ENCODE peak calls at places on chromosome 1, in six cellular contexts. U is Panc1, D is breast epithelium, W is tibial artery, L is GM23248, T is neuronal stem cell. Q is an unnamed sample.

GRCh38 chr1:84377480-84378095 is 20.7 kb upstream of the DNASE2B start:
- DNase-seq in W (no peak), L (peak; percentile 93), T (no peak), U (no peak), D (no peak), Q (no peak)

GRCh38 chr1:169196566-169196965 is 90.1 kb downstream of the ATP1B1 start:
- DNase-seq in T (no peak), L (no peak), D (no peak), U (no peak), W (no peak), Q (no peak)

GRCh38 chr1:236416165-236416564 is 22.1 kb downstream of the EDARADD start:
- DNase-seq in L (no peak), T (no peak), D (no peak), U (no peak), W (no peak), Q (no peak)

GRCh38 chr1:32180186-32181060 is 948 bp downstream of the TXLNA start:
- DNase-seq in T (peak; percentile 20), L (peak; percentile 79), D (no peak), U (no peak), W (peak; percentile 79), Q (peak; percentile 93)

GRCh38 chr1:178119623-178120022 is 25.7 kb downstream of the RASAL2 start:
- DNase-seq in W (no peak), T (no peak), D (no peak), U (no peak), L (no peak), Q (no peak)

GRCh38 chr1:65762081-65762862 is 30.4 kb upstream of the PDE4B start:
- DNase-seq in T (no peak), U (no peak), W (no peak), D (no peak), L (peak; percentile 83), Q (peak; percentile 63)

GRCh38 chr1:22798083-22798482 is 87.4 kb downstream of the EPHB2 start:
- DNase-seq in W (no peak), L (no peak), T (no peak), D (no peak), U (no peak), Q (no peak)

GRCh38 chr1:160214481-160215140 is 9.4 kb downstream of the PEA15 start:
- DNase-seq in L (peak; percentile 31), U (no peak), W (no peak), T (no peak), D (no peak), Q (no peak)

GRCh38 chr1:2019162-2019542 is at the start of gene GABRD:
- DNase-seq in U (no peak), T (no peak), D (no peak), W (no peak), L (peak; percentile 54), Q (peak; percentile 94)

GRCh38 chr1:70487910-70488665 is 77.0 kb downstream of the CTH start:
- DNase-seq in U (peak; percentile 48), L (peak; percentile 54), D (no peak), T (peak; percentile 50), W (no peak), Q (no peak)

GRCh38 chr1:169250022-169250421 is 117.6 kb downstream of the NME7 start:
- DNase-seq in D (no peak), U (no peak), W (no peak), L (no peak), T (no peak), Q (no peak)

GRCh38 chr1:16173447-16174260 is 17.8 kb upstream of the EPHA2 start:
- DNase-seq in D (peak; percentile 91), L (peak; percentile 82), W (no peak), U (no peak), T (no peak), Q (peak; percentile 96)

GRCh38 chr1:16172964-16173446 is 17.1 kb upstream of the EPHA2 start:
- DNase-seq in W (no peak), U (no peak), L (peak; percentile 59), D (no peak), T (no peak), Q (peak; percentile 92)

GRCh38 chr1:16174886-16175598 is 19.2 kb upstream of the EPHA2 start:
- DNase-seq in T (peak; percentile 79), W (no peak), L (no peak), U (no peak), D (no peak), Q (peak; percentile 61)

GRCh38 chr1:16175610-16176553 is 20.0 kb upstream of the EPHA2 start:
- DNase-seq in W (peak; percentile 96), U (no peak), D (no peak), L (peak; percentile 98), T (no peak), Q (peak; percentile 95)

DNA sequence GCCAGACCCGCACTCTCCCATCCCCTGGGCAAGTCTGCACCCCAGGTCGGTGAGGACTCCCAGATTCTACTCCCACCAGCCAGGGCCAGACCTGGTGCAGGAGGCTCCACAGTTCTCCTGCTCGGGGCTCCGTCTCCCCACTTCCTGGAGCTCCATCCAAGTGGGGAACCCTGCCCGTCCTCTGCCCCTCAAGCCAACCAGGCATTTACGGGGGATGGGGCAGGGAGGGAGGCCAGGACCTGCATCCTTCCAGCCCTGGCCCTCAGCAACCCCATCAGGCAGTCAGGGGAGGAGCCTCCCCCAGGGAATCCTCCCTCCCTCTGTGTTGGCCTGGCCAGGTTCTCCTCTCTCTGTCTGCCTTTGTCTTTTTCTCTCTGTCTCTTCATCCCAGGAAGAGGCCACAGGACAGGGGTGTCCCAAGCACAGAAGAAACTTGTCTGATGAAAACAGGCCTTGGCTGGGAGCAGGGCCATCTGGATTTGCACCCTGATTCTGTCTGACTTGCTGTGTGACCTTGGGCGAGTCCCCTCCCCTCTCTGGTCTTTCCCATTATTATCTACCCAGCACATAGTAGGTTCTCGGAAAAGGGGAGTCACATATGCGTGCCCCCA is 18.5 kb upstream of the EPHA2 start:
- DNase-seq in L (no peak), T (no peak), U (no peak), W (no peak), D (no peak), Q (peak; percentile 70)
- H3K4me1 ChIP-seq in L (peaks cover 40% of the 10 kb centered on the region), T (peaks cover 27% of the 10 kb centered on the region), U (peaks cover 90% of the 10 kb centered on the region), W (peaks cover 13% of the 10 kb centered on the region), D (peaks cover 16% of the 10 kb centered on the region), Q (peaks cover 51% of the 10 kb centered on the region)

GRCh38 chr1:64519921-64520320 is 50.0 kb downstream of the CACHD1 start:
- DNase-seq in U (no peak), W (no peak), L (peak; percentile 46), T (no peak), D (no peak), Q (no peak)
- H3K4me1 ChIP-seq in U (peaks cover 31% of the 10 kb centered on the region), W (no peaks in the 10 kb centered on the region), L (peaks cover 43% of the 10 kb centered on the region), T (peaks cover 36% of the 10 kb centered on the region), D (no peaks in the 10 kb centered on the region), Q (peaks cover 44% of the 10 kb centered on the region)

DNA sequence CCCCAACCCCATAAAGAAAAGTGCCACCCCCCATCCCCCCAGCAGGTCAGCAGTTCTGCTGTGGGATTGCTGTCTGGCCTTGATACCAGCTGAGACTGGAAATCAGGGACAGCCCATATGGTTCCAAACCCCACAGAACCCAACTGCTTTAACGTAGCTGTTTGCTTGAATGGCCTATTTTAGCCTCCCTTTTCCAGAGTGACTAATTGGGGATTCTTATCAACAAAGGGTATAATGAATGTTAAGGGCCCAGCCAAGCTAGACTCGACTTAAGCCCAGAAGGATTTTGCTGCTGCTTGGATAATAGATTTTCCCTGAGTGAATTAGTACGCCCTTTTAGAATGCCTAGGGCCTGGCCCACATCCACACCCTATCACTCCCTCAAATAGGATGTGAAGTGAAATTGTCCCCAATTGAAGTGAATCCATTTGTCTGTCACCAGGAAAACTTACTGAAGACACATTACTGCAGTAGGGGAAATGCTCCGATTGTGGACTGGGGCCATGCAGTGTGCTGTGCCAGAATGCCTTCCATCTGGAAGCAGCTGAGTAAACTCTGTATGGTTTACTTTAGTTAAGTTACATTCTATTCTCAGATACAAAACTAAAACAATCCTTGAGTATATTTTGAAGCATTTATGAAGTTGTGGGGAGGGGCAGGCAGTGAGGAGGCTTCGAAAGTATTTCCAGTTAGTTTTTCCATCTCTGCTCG is 156.9 kb downstream of the DHRS3 start:
- DNase-seq in L (no peak), D (no peak), U (no peak), T (peak; percentile 49), W (peak; percentile 80), Q (no peak)
- H3K4me1 ChIP-seq in L (peaks cover 68% of the 10 kb centered on the region), D (peaks cover 3% of the 10 kb centered on the region), U (peaks cover 14% of the 10 kb centered on the region), T (peaks cover 12% of the 10 kb centered on the region), W (peaks cover 1% of the 10 kb centered on the region), Q (peaks cover 67% of the 10 kb centered on the region)

GRCh38 chr1:67942269-67942668 is 108.2 kb downstream of the DIRAS3 start:
- DNase-seq in L (no peak), T (no peak), D (no peak), W (no peak), U (no peak), Q (no peak)
- H3K4me1 ChIP-seq in L (peaks cover 10% of the 10 kb centered on the region), T (peaks cover 34% of the 10 kb centered on the region), D (no peaks in the 10 kb centered on the region), W (no peaks in the 10 kb centered on the region), U (no peaks in the 10 kb centered on the region), Q (peaks cover 10% of the 10 kb centered on the region)

DNA sequence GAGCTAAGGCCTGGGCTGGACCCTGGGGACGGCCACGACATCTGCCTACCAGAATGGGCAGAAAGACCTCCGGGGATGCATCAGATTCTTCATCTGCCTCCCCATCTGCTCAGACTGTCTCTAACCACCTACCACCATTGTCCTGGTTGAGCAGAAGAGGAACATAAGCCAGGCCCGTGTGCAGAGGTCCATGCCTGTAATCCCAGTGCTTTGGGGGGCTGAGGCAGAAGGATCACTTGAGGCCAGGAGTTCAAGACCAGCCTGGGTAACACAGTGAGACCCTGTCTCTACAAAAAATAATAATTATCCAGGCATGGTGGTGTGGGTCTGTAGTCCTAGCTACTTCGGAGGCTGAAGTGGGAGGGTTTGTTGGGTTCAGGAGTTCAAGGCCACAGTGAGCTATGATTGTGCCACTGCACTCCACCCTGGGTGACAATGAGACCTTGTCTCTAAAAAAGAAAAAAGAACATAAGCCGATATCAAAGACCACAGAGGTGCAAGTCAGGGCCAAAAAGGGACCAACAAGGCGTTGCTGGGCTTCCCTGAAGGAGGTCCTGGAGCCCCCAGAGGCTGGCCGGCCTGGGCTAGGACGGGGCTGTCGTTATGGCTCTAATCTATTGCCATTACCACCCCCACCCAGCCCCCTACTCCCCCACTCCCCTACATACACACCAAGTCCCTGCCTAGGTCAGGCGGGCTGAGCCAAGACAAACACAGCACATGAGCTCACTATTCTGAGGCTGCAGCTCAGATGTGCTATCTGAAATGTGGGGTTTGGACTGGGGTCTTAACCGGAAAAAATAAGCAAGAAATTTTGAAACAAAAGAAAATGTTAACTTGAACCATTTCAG is 239.2 kb upstream of the RAB4A start:
- DNase-seq in T (no peak), L (no peak), W (no peak), D (no peak), U (no peak), Q (no peak)
- H3K4me1 ChIP-seq in T (no peaks in the 10 kb centered on the region), L (no peaks in the 10 kb centered on the region), W (no peaks in the 10 kb centered on the region), D (peaks cover 5% of the 10 kb centered on the region), U (no peaks in the 10 kb centered on the region), Q (no peaks in the 10 kb centered on the region)

DNA sequence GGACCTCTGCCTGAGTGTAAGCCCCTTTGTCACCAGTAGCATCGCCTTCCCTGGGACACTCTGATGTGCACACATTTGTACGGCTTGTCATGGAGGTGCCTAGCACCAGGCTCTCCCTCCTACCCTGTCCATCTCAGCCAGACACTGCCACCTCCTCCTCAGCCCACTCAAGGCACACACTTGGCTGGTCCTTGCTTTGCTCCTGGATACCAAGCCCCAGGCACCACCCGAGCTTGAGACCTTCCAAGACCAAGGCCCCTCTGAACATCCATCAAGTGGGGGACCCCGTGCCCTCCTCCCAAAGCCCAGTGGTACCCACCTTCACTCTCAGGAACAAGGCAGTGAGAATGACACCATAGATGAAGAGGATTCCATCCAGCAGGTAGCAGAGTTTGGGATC is 78.0 kb downstream of the CD247 start:
- DNase-seq in L (no peak), T (no peak), U (no peak), W (no peak), D (no peak), Q (no peak)
- H3K4me1 ChIP-seq in L (no peaks in the 10 kb centered on the region), T (peaks cover 3% of the 10 kb centered on the region), U (no peaks in the 10 kb centered on the region), W (no peaks in the 10 kb centered on the region), D (no peaks in the 10 kb centered on the region), Q (no peaks in the 10 kb centered on the region)

Q was measured in osteoblast.